ENCODE peak calls at places on chromosomes 4 and X, in six cellular contexts. S, N, U, X, K and J are unnamed samples.

GRCh38 chr4:54255881-54256280 is 26.8 kb downstream of the PDGFRA start:
- DNase-seq in S (no peak), U (no peak), N (no peak), X (no peak), K (no peak), J (no peak)

GRCh38 chr4:139273835-139274234 is 6.2 kb downstream of the MGARP start:
- DNase-seq in X (no peak), N (no peak), U (no peak), K (no peak), S (no peak), J (no peak)

GRCh38 chr4:7398104-7398423 is 36.7 kb downstream of the PSAPL1 start:
- DNase-seq in N (no peak), U (peak), K (no peak), S (no peak), X (peak), J (no peak)

GRCh38 chr4:67907650-67908049 is 23.8 kb upstream of the TMPRSS11D start:
- DNase-seq in S (no peak), K (no peak), N (no peak), X (no peak), U (no peak), J (no peak)

GRCh38 chrX:132114607-132115006 is 13.2 kb downstream of the FRMD7 start:
- DNase-seq in U (no peak), K (no peak), S (no peak), X (no peak), N (no peak), J (no peak)

GRCh38 chr4:147492761-147493160 is 11.9 kb downstream of the EDNRA start:
- DNase-seq in N (no peak), K (no peak), U (no peak), S (no peak), X (no peak), J (no peak)

GRCh38 chr4:75513529-75514130 is 573 bp downstream of the RCHY1 start:
- DNase-seq in X (no peak), U (no peak), K (no peak), S (no peak), N (no peak), J (no peak)

GRCh38 chr4:173493041-173493440 is 37.0 kb downstream of the HAND2 start:
- DNase-seq in U (no peak), X (no peak), S (no peak), N (no peak), K (no peak), J (no peak)

GRCh38 chrX:11430266-11430665 is 137.1 kb downstream of the AMELX start:
- DNase-seq in S (no peak), X (no peak), K (no peak), N (no peak), U (no peak), J (no peak)

GRCh38 chr4:83093060-83093640 is 21.4 kb downstream of the PLAC8 start:
- DNase-seq in X (no peak), N (no peak), K (no peak), U (no peak), S (no peak), J (no peak)

GRCh38 chrX:102768984-102769761 is 48.6 kb downstream of the GPRASP3 start:
- DNase-seq in S (peak), X (peak), N (peak), U (peak), K (peak), J (peak)

GRCh38 chr4:186845137-186845842 is 121.6 kb upstream of the FAT1 start:
- DNase-seq in K (no peak), N (no peak), U (no peak), S (no peak), X (no peak), J (peak)

GRCh38 chr4:7650606-7651400 is 216.1 kb upstream of the PSAPL1 start:
- DNase-seq in U (peak), X (no peak), K (no peak), S (no peak), N (no peak), J (no peak)

GRCh38 chr4:142181021-142181420 is 544.6 kb downstream of the IL15 start:
- DNase-seq in S (no peak), K (no peak), X (no peak), U (no peak), N (no peak), J (no peak)

GRCh38 chr4:7792616-7793015 is 147.0 kb downstream of the AFAP1 start:
- DNase-seq in N (no peak), U (no peak), K (no peak), S (no peak), X (no peak), J (no peak)

GRCh38 chrX:16725067-16725466 is 5.7 kb downstream of the SYAP1 start:
- DNase-seq in U (no peak), N (no peak), S (no peak), K (no peak), X (no peak), J (no peak)

GRCh38 chrX:53440101-53440500 is 5.9 kb upstream of the HSD17B10 start:
- DNase-seq in N (no peak), K (no peak), S (no peak), U (no peak), X (peak), J (peak)

GRCh38 chr4:121243476-121243875 is 79.4 kb upstream of the TNIP3 start:
- DNase-seq in X (no peak), K (no peak), N (no peak), S (no peak), U (no peak), J (no peak)

GRCh38 chrX:136147966-136148365 is 633 bp downstream of the FHL1 start:
- DNase-seq in K (no peak), S (no peak), X (no peak), U (no peak), N (no peak), J (peak)

GRCh38 chrX:132958086-132958703 is at the start of gene HS6ST2:
- DNase-seq in U (no peak), N (no peak), S (no peak), X (no peak), K (no peak), J (peak)

GRCh38 chrX:40531056-40531826 is 49.5 kb upstream of the ATP6AP2 start:
- DNase-seq in S (no peak), X (no peak), K (no peak), N (no peak), U (no peak), J (no peak)

GRCh38 chr4:43456383-43456782 is 563.9 kb downstream of the GRXCR1 start:
- DNase-seq in N (no peak), U (no peak), X (no peak), K (no peak), S (no peak), J (no peak)

GRCh38 chr4:80189956-80190671 is 7.2 kb upstream of the PRDM8 start:
- DNase-seq in K (no peak), U (no peak), S (no peak), X (no peak), N (no peak), J (no peak)

GRCh38 chrX:155441097-155441496 is 17.3 kb downstream of the F8A3 start:
- DNase-seq in S (no peak), N (no peak), U (no peak), X (no peak), K (no peak), J (no peak)

GRCh38 chr4:73417973-73418372 is 13.9 kb downstream of the ALB start:
- DNase-seq in S (no peak), N (no peak), X (no peak), K (no peak), U (no peak), J (no peak)

GRCh38 chrX:1248381-1249061 is 20.1 kb upstream of the CSF2RA start:
- DNase-seq in N (no peak), U (peak), X (no peak), S (no peak), K (no peak), J (no peak)

GRCh38 chrX:84205276-84205675 is 17.3 kb upstream of the RPS6KA6 start:
- DNase-seq in N (no peak), K (no peak), X (no peak), S (no peak), U (no peak), J (no peak)

GRCh38 chr4:1130318-1131186 is 17.2 kb upstream of the RNF212 start:
- DNase-seq in N (no peak), X (peak), S (peak), U (peak), K (no peak), J (peak)

GRCh38 chrX:30748337-30748960 is 95.2 kb downstream of the GK start:
- DNase-seq in S (no peak), K (no peak), X (no peak), U (no peak), N (no peak), J (peak)

GRCh38 chr4:134777626-134778025 is 576.0 kb upstream of the PABPC4L start:
- DNase-seq in U (no peak), X (peak), N (no peak), S (no peak), K (no peak), J (peak)

GRCh38 chr4:75845992-75846391 is 56.3 kb downstream of the PPEF2 start:
- DNase-seq in X (no peak), N (no peak), K (no peak), U (no peak), S (no peak), J (no peak)

GRCh38 chr4:61786226-61786625 is 586.1 kb downstream of the ADGRL3 start:
- DNase-seq in S (no peak), N (no peak), K (no peak), U (no peak), X (no peak), J (no peak)